ENCODE peak calls at places on chromosomes 2 and 18, in four cellular contexts. Y is thoracic aorta, D is IMR-90, C is tibial artery. H is an unnamed sample.
A peak's percentile ranks its signal among the peaks of the same experiment; 100 is the strongest.

GRCh38 chr2:45763256-45763655 is 111.8 kb downstream of the PRKCE start:
- DNase-seq in Y (no peak), D (peak; percentile 76), C (no peak), H (no peak)

GRCh38 chr2:100114011-100114433 is 28.4 kb downstream of the AFF3 start:
- DNase-seq in Y (no peak), D (no peak), C (no peak), H (no peak)

GRCh38 chr2:200274116-200275075 is 32.1 kb upstream of the SPATS2L start:
- DNase-seq in Y (no peak), D (peak; percentile 44), C (no peak), H (no peak)

GRCh38 chr2:95269036-95269680 is 5.1 kb upstream of the PROM2 start:
- DNase-seq in Y (no peak), D (no peak), C (no peak), H (no peak)

GRCh38 chr2:223930002-223930976 is 14.8 kb downstream of the WDFY1 start:
- DNase-seq in Y (no peak), D (peak; percentile 76), C (peak; percentile 54), H (no peak)

GRCh38 chr2:144225077-144225476 is 294.8 kb downstream of the ZEB2 start:
- DNase-seq in Y (no peak), D (no peak), C (no peak), H (no peak)

GRCh38 chr2:19810637-19811036 is 91.1 kb downstream of the TTC32 start:
- DNase-seq in Y (no peak), D (peak; percentile 48), C (no peak), H (no peak)

GRCh38 chr2:221836091-221836490 is 264.0 kb upstream of the EPHA4 start:
- DNase-seq in Y (no peak), D (no peak), C (no peak), H (no peak)

GRCh38 chr2:179129574-179130238 is 79.8 kb upstream of the CCDC141 start:
- DNase-seq in Y (no peak), D (peak; percentile 10), C (no peak), H (peak; percentile 11)

GRCh38 chr2:182980115-182980514 is 58.1 kb downstream of the NCKAP1 start:
- DNase-seq in Y (no peak), D (peak; percentile 62), C (no peak), H (peak; percentile 33)

GRCh38 chr18:34522627-34523026 is 187.5 kb upstream of the DTNA start:
- DNase-seq in Y (no peak), D (no peak), C (no peak), H (no peak)

DNA sequence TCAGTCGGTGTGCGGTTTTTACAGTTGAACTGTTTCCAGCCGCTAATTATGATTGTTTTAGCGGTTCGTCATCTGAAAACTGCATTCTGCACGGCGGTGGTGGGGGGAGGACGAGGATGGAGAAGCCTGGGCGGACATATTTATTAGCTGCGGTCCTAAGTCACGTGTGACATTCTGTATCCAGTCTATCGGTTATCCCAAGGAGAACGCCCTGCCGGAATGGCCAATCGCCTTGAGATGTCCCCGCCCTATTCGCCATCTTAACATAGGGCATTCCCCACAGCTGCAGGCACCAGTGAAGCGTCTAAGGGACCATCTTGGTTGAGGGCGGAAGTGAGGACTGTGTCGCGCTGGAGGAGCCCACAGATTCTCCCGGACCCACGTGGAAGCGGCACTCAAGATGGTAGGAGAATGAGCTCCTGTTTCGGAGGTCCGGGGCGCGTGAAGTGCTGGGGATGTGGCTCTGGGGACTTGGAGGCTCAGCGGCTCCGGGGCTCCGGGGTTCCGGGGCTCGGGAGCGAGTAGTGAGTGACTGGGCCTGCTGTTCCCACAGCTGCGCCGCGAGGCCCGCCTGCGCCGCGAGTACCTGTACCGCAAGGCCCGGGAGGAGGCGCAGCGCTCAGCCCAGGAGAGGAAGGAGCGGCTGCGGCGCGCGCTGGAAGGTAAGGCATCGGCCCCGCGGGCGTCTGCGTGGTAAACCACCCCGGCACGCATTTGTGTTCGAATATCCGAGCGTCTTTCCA is at the start of gene IMP4:
- DNase-seq in Y (peak; percentile 98), D (peak; percentile 100), C (peak; percentile 99), H (peak; percentile 100)
- H3K4me1 ChIP-seq in Y (peaks cover 16% of the 10 kb centered on the region), D (peaks cover 6% of the 10 kb centered on the region), C (peaks cover 17% of the 10 kb centered on the region), H (no peaks in the 10 kb centered on the region)

GRCh38 chr2:189818249-189819038 is 34.2 kb downstream of the PMS1 start:
- DNase-seq in Y (no peak), D (no peak), C (no peak), H (no peak)

GRCh38 chr2:189821953-189822748 is 37.9 kb downstream of the PMS1 start:
- DNase-seq in Y (no peak), D (peak; percentile 85), C (no peak), H (no peak)

GRCh38 chr2:189824694-189825396 is 40.6 kb downstream of the PMS1 start:
- DNase-seq in Y (no peak), D (peak; percentile 22), C (no peak), H (no peak)

DNA sequence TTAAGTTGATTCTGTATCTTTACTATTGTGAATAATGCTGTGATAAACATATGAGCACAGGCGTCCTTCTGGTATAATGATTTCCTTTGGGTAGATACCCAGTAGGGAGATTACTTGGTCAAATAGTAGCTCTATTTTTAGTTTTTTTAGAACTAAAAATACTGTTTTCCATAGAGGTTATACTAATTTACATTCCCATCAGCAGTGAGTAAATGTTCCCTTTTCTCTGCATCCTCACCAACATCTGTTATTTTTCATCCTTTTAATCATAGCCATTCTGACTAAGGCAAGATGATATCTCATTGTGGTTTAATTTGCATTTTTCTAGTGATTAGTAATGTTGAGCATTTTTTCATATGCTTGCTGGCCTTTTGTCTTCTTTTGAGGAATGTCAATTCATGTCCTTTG is 35.1 kb downstream of the PMS1 start:
- DNase-seq in Y (no peak), D (peak; percentile 81), C (no peak), H (no peak)
- H3K27ac ChIP-seq in Y (no peak overlapping the region), D (no peak overlapping the region), C (no peak overlapping the region), H (no peak overlapping the region)

GRCh38 chr18:61838521-61838920 is 54.3 kb downstream of the RNF152 start:
- DNase-seq in Y (no peak), D (no peak), C (no peak), H (no peak)
- H3K4me1 ChIP-seq in Y (peaks cover 21% of the 10 kb centered on the region), D (peaks cover 8% of the 10 kb centered on the region), C (peaks cover 69% of the 10 kb centered on the region), H (no peaks in the 10 kb centered on the region)

DNA sequence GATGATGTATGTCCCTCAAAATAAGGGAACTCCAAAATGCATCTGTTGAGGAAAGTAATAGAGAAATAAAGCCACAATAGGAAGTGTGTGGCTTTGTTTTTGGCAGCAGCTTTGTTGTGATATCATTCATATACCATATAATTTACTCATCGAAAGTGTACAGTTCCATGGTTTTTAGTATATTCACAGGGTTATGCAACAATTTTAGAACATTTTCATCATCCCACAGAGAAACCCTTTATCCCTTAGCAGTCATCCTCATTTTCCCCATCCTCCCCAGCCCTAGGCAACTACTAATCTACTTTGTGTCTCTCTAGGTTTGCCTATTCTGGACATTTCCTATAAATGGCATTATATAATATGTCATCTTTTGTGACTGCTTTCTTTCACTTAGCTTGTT is 274.1 kb upstream of the FAM98A start:
- DNase-seq in Y (no peak), D (no peak), C (no peak), H (no peak)
- H3K27ac ChIP-seq in Y (no peak overlapping the region), D (no peak overlapping the region), C (no peak overlapping the region), H (no peak overlapping the region)

GRCh38 chr2:71849111-71849510 is 298.6 kb downstream of the CYP26B1 start:
- DNase-seq in Y (no peak), D (no peak), C (no peak), H (no peak)

GRCh38 chr2:71844967-71845366 is 302.7 kb downstream of the CYP26B1 start:
- DNase-seq in Y (no peak), D (no peak), C (no peak), H (no peak)

GRCh38 chr2:71846669-71847291 is 300.9 kb downstream of the CYP26B1 start:
- DNase-seq in Y (no peak), D (peak; percentile 18), C (no peak), H (no peak)

GRCh38 chr2:71843391-71843850 is 304.2 kb downstream of the CYP26B1 start:
- DNase-seq in Y (no peak), D (peak; percentile 68), C (no peak), H (no peak)

GRCh38 chr2:71846072-71846471 is 301.6 kb downstream of the CYP26B1 start:
- DNase-seq in Y (no peak), D (no peak), C (no peak), H (no peak)
- H3K4me1 ChIP-seq in Y (peaks cover 40% of the 10 kb centered on the region), D (peaks cover 5% of the 10 kb centered on the region), C (peaks cover 38% of the 10 kb centered on the region), H (no peaks in the 10 kb centered on the region)

DNA sequence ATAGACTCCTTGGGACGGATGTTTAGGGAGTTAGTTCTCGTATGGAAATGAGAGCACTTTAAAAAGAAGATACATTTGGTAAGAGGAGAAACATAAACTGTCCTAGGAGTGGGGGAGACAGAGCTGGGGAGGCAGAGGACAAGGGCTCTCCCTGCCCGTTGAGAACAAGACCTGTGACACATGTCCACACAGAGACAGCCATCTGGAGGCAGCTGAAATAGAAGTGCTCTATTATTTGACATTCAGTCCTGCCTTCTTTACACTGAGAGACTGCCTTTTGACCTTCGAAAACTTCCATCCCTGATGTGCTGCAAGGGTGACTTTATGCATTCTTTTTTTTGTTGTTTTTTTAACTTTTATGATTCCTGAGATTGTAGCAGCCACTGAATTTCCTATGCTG is 150.1 kb downstream of the UXS1 start:
- DNase-seq in Y (no peak), D (no peak), C (no peak), H (no peak)
- H3K27ac ChIP-seq in Y (no peak overlapping the region), D (no peak overlapping the region), C (no peak overlapping the region), H (no peak overlapping the region)